ENCODE peak calls at places on chromosomes 2 and 18, in seven cellular contexts. Q, P, Y, L, J, I and W are unnamed samples.
A peak's percentile ranks its signal among the peaks of the same experiment; 100 is the strongest.

GRCh38 chr2:101047075-101047766 is 45.1 kb downstream of the RPL31 start:
- DNase-seq in L (no peak), I (peak; percentile 78), P (no peak), J (no peak), Q (peak; percentile 48), Y (no peak), W (no peak)

GRCh38 chr18:78799382-78800089 is 180.1 kb upstream of the SALL3 start:
- DNase-seq in Q (no peak), Y (no peak), J (no peak), I (no peak), L (no peak), P (no peak), W (no peak)

GRCh38 chr2:213980883-213981282 is 430.0 kb upstream of the VWC2L start:
- DNase-seq in P (no peak), L (no peak), J (no peak), I (no peak), Y (no peak), Q (no peak), W (no peak)

GRCh38 chr2:217035967-217036366 is 176.1 kb upstream of the TNP1 start:
- DNase-seq in Y (no peak), Q (no peak), J (no peak), P (no peak), I (no peak), L (no peak), W (no peak)

GRCh38 chr2:170091461-170091860 is 86.5 kb upstream of the MYO3B start:
- DNase-seq in Y (no peak), P (no peak), J (no peak), I (no peak), L (no peak), Q (no peak), W (no peak)

GRCh38 chr2:30272761-30273573 is 41.6 kb downstream of the LBH start:
- DNase-seq in Y (no peak), P (no peak), Q (peak; percentile 71), L (no peak), J (no peak), I (peak; percentile 89), W (no peak)

GRCh38 chr18:73948497-73948896 is 199.1 kb downstream of the FBXO15 start:
- DNase-seq in J (no peak), Y (no peak), P (no peak), I (peak; percentile 77), L (no peak), Q (no peak), W (no peak)

GRCh38 chr2:198638579-198638978 is 819.2 kb downstream of the SATB2 start:
- DNase-seq in Y (no peak), J (no peak), P (no peak), I (no peak), Q (no peak), L (peak; percentile 18), W (peak; percentile 36)

GRCh38 chr18:22606563-22607283 is 189.0 kb upstream of the CTAGE1 start:
- DNase-seq in J (no peak), Y (no peak), I (peak; percentile 89), Q (no peak), L (no peak), P (no peak), W (no peak)

GRCh38 chr18:33923980-33924379 is 300.7 kb downstream of the NOL4 start:
- DNase-seq in Y (no peak), P (no peak), I (no peak), J (no peak), L (no peak), Q (no peak), W (no peak)

GRCh38 chr18:36672437-36673344 is 156.1 kb downstream of the TPGS2 start:
- DNase-seq in J (peak; percentile 61), Y (no peak), I (no peak), P (no peak), Q (no peak), L (peak; percentile 55), W (no peak)

GRCh38 chr2:109063326-109063670 is 65.7 kb upstream of the SH3RF3 start:
- DNase-seq in P (no peak), L (no peak), J (no peak), Q (peak; percentile 41), I (no peak), Y (peak; percentile 13), W (no peak)

GRCh38 chr2:186645999-186646398 is 47.9 kb upstream of the FAM171B start:
- DNase-seq in P (no peak), Y (no peak), Q (no peak), L (no peak), J (no peak), I (no peak), W (no peak)